ENCODE peak calls at places on chromosomes 3 and 15, in seven cellular contexts. One of them, this sample, is unnamed.

GRCh38 chr15:100310511-100310910 is 31.3 kb downstream of the ADAMTS17 start:
- DNase-seq in neuronal stem cell: no peak
- DNase-seq in H1: no peak
- DNase-seq in lower lobe of right lung: no peak
- DNase-seq in upper lobe of right lung: no peak
- DNase-seq in pancreas: no peak
- DNase-seq in bronchial epithelial cell: peak
- DNase-seq in this sample: no peak

GRCh38 chr3:16908878-16909277 is 24.1 kb downstream of the PLCL2 start:
- DNase-seq in neuronal stem cell: no peak
- DNase-seq in H1: no peak
- DNase-seq in lower lobe of right lung: no peak
- DNase-seq in upper lobe of right lung: no peak
- DNase-seq in pancreas: no peak
- DNase-seq in bronchial epithelial cell: no peak
- DNase-seq in this sample: no peak

GRCh38 chr3:197750396-197750831 is 731 bp downstream of the FYTTD1 start:
- DNase-seq in neuronal stem cell: peak
- DNase-seq in H1: no peak
- DNase-seq in lower lobe of right lung: peak
- DNase-seq in upper lobe of right lung: peak
- DNase-seq in pancreas: peak
- DNase-seq in bronchial epithelial cell: peak
- DNase-seq in this sample: peak

GRCh38 chr3:144590854-144591253 is 619.2 kb downstream of the DIPK2A start:
- DNase-seq in neuronal stem cell: no peak
- DNase-seq in H1: peak
- DNase-seq in lower lobe of right lung: no peak
- DNase-seq in upper lobe of right lung: no peak
- DNase-seq in pancreas: no peak
- DNase-seq in bronchial epithelial cell: peak
- DNase-seq in this sample: no peak

GRCh38 chr3:11457126-11457525 is 184.9 kb downstream of the ATG7 start:
- DNase-seq in neuronal stem cell: no peak
- DNase-seq in H1: no peak
- DNase-seq in lower lobe of right lung: no peak
- DNase-seq in upper lobe of right lung: no peak
- DNase-seq in pancreas: no peak
- DNase-seq in bronchial epithelial cell: no peak
- DNase-seq in this sample: no peak

GRCh38 chr3:40079203-40079844 is 230.2 kb upstream of the EIF1B start:
- DNase-seq in neuronal stem cell: no peak
- DNase-seq in H1: no peak
- DNase-seq in lower lobe of right lung: no peak
- DNase-seq in upper lobe of right lung: no peak
- DNase-seq in pancreas: no peak
- DNase-seq in bronchial epithelial cell: peak
- DNase-seq in this sample: no peak

GRCh38 chr3:184568918-184569829 is 7.6 kb downstream of the EPHB3 start:
- DNase-seq in neuronal stem cell: no peak
- DNase-seq in H1: no peak
- DNase-seq in lower lobe of right lung: peak
- DNase-seq in upper lobe of right lung: peak
- DNase-seq in pancreas: peak
- DNase-seq in bronchial epithelial cell: peak
- DNase-seq in this sample: no peak

GRCh38 chr15:69573815-69574472 is 121.3 kb downstream of the RPLP1 start:
- DNase-seq in neuronal stem cell: no peak
- DNase-seq in H1: no peak
- DNase-seq in lower lobe of right lung: no peak
- DNase-seq in upper lobe of right lung: no peak
- DNase-seq in pancreas: no peak
- DNase-seq in bronchial epithelial cell: peak
- DNase-seq in this sample: no peak

GRCh38 chr15:50881121-50882048 is 27.1 kb upstream of the AP4E1 start:
- DNase-seq in neuronal stem cell: no peak
- DNase-seq in H1: no peak
- DNase-seq in lower lobe of right lung: peak
- DNase-seq in upper lobe of right lung: no peak
- DNase-seq in pancreas: no peak
- DNase-seq in bronchial epithelial cell: peak
- DNase-seq in this sample: no peak

GRCh38 chr3:195154793-195155535 is 116.0 kb downstream of the XXYLT1 start:
- DNase-seq in neuronal stem cell: no peak
- DNase-seq in H1: no peak
- DNase-seq in lower lobe of right lung: peak
- DNase-seq in upper lobe of right lung: peak
- DNase-seq in pancreas: peak
- DNase-seq in bronchial epithelial cell: peak
- DNase-seq in this sample: no peak

GRCh38 chr15:80173022-80173759 is 20.4 kb downstream of the FAH start:
- DNase-seq in neuronal stem cell: peak
- DNase-seq in H1: peak
- DNase-seq in lower lobe of right lung: peak
- DNase-seq in upper lobe of right lung: peak
- DNase-seq in pancreas: peak
- DNase-seq in bronchial epithelial cell: peak
- DNase-seq in this sample: peak

GRCh38 chr15:39230205-39230916 is 350.5 kb upstream of the THBS1 start:
- DNase-seq in neuronal stem cell: no peak
- DNase-seq in H1: no peak
- DNase-seq in lower lobe of right lung: no peak
- DNase-seq in upper lobe of right lung: no peak
- DNase-seq in pancreas: no peak
- DNase-seq in bronchial epithelial cell: no peak
- DNase-seq in this sample: no peak

GRCh38 chr3:150179330-150179729 is 208.6 kb upstream of the PFN2 start:
- DNase-seq in neuronal stem cell: no peak
- DNase-seq in H1: no peak
- DNase-seq in lower lobe of right lung: no peak
- DNase-seq in upper lobe of right lung: no peak
- DNase-seq in pancreas: no peak
- DNase-seq in bronchial epithelial cell: no peak
- DNase-seq in this sample: no peak

GRCh38 chr3:150180349-150180748 is 209.7 kb upstream of the PFN2 start:
- DNase-seq in neuronal stem cell: no peak
- DNase-seq in H1: no peak
- DNase-seq in lower lobe of right lung: no peak
- DNase-seq in upper lobe of right lung: no peak
- DNase-seq in pancreas: peak
- DNase-seq in bronchial epithelial cell: no peak
- DNase-seq in this sample: no peak

GRCh38 chr3:150183619-150184425 is 213.1 kb upstream of the PFN2 start:
- DNase-seq in neuronal stem cell: peak
- DNase-seq in H1: peak
- DNase-seq in lower lobe of right lung: peak
- DNase-seq in upper lobe of right lung: peak
- DNase-seq in pancreas: peak
- DNase-seq in bronchial epithelial cell: peak
- DNase-seq in this sample: peak

GRCh38 chr3:150184426-150185071 is 213.9 kb upstream of the PFN2 start:
- DNase-seq in neuronal stem cell: no peak
- DNase-seq in H1: no peak
- DNase-seq in lower lobe of right lung: no peak
- DNase-seq in upper lobe of right lung: no peak
- DNase-seq in pancreas: no peak
- DNase-seq in bronchial epithelial cell: peak
- DNase-seq in this sample: no peak
- H3K4me3 ChIP-seq in neuronal stem cell: peak
- H3K4me3 ChIP-seq in H1: no peak
- H3K4me3 ChIP-seq in lower lobe of right lung: peak
- H3K4me3 ChIP-seq in upper lobe of right lung: peak
- H3K4me3 ChIP-seq in pancreas: peak
- H3K4me3 ChIP-seq in bronchial epithelial cell: peak
- H3K4me3 ChIP-seq in this sample: no peak

GRCh38 chr15:72154316-72154715 is 36.1 kb downstream of the SENP8 start:
- DNase-seq in neuronal stem cell: no peak
- DNase-seq in H1: no peak
- DNase-seq in lower lobe of right lung: no peak
- DNase-seq in upper lobe of right lung: no peak
- DNase-seq in pancreas: no peak
- DNase-seq in bronchial epithelial cell: no peak
- DNase-seq in this sample: no peak

GRCh38 chr15:72153269-72153668 is 35.1 kb downstream of the SENP8 start:
- DNase-seq in neuronal stem cell: no peak
- DNase-seq in H1: no peak
- DNase-seq in lower lobe of right lung: no peak
- DNase-seq in upper lobe of right lung: no peak
- DNase-seq in pancreas: no peak
- DNase-seq in bronchial epithelial cell: no peak
- DNase-seq in this sample: no peak

GRCh38 chr15:72155021-72155621 is 36.9 kb downstream of the SENP8 start:
- DNase-seq in neuronal stem cell: no peak
- DNase-seq in H1: no peak
- DNase-seq in lower lobe of right lung: peak
- DNase-seq in upper lobe of right lung: peak
- DNase-seq in pancreas: peak
- DNase-seq in bronchial epithelial cell: peak
- DNase-seq in this sample: no peak

GRCh38 chr15:72156928-72157327 is 38.7 kb downstream of the SENP8 start:
- DNase-seq in neuronal stem cell: no peak
- DNase-seq in H1: no peak
- DNase-seq in lower lobe of right lung: no peak
- DNase-seq in upper lobe of right lung: no peak
- DNase-seq in pancreas: no peak
- DNase-seq in bronchial epithelial cell: no peak
- DNase-seq in this sample: no peak

GRCh38 chr15:72155635-72156616 is 37.7 kb downstream of the SENP8 start:
- DNase-seq in neuronal stem cell: peak
- DNase-seq in H1: peak
- DNase-seq in lower lobe of right lung: peak
- DNase-seq in upper lobe of right lung: peak
- DNase-seq in pancreas: peak
- DNase-seq in bronchial epithelial cell: peak
- DNase-seq in this sample: peak
- H3K4me3 ChIP-seq in neuronal stem cell: no peak
- H3K4me3 ChIP-seq in H1: no peak
- H3K4me3 ChIP-seq in lower lobe of right lung: peak
- H3K4me3 ChIP-seq in upper lobe of right lung: peak
- H3K4me3 ChIP-seq in pancreas: peak
- H3K4me3 ChIP-seq in bronchial epithelial cell: peak
- H3K4me3 ChIP-seq in this sample: no peak

DNA sequence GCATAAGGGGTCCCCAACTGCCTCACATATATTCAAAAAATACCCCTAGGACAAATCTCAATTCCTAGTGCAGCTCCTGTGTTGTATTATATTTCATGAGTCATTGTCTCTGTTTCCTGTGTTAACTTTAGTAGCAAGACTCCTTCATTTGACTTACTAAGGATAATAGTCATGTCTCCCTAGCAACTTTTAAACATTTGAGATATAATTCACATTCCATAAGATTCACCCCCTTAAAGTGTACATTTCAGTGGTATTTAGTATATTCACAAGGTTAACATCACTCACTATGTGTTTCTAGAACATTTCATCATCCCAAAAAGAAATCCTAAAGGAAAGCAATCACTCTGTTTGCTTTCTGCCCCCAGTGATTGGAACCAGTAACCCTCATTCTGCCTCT is 121.3 kb upstream of the WNT7A start:
- DNase-seq in neuronal stem cell: no peak
- DNase-seq in H1: no peak
- DNase-seq in lower lobe of right lung: no peak
- DNase-seq in upper lobe of right lung: no peak
- DNase-seq in pancreas: no peak
- DNase-seq in bronchial epithelial cell: peak
- DNase-seq in this sample: no peak
- H3K4me3 ChIP-seq in neuronal stem cell: no peak
- H3K4me3 ChIP-seq in H1: no peak
- H3K4me3 ChIP-seq in lower lobe of right lung: no peak
- H3K4me3 ChIP-seq in upper lobe of right lung: no peak
- H3K4me3 ChIP-seq in pancreas: no peak
- H3K4me3 ChIP-seq in bronchial epithelial cell: no peak
- H3K4me3 ChIP-seq in this sample: no peak

GRCh38 chr15:77818484-77819270 is 186.0 kb upstream of the LINGO1 start:
- DNase-seq in neuronal stem cell: no peak
- DNase-seq in H1: no peak
- DNase-seq in lower lobe of right lung: no peak
- DNase-seq in upper lobe of right lung: no peak
- DNase-seq in pancreas: no peak
- DNase-seq in bronchial epithelial cell: no peak
- DNase-seq in this sample: no peak

GRCh38 chr15:77821959-77822256 is 189.2 kb upstream of the LINGO1 start:
- DNase-seq in neuronal stem cell: no peak
- DNase-seq in H1: no peak
- DNase-seq in lower lobe of right lung: no peak
- DNase-seq in upper lobe of right lung: no peak
- DNase-seq in pancreas: no peak
- DNase-seq in bronchial epithelial cell: no peak
- DNase-seq in this sample: no peak

GRCh38 chr15:77821188-77821958 is 188.7 kb upstream of the LINGO1 start:
- DNase-seq in neuronal stem cell: no peak
- DNase-seq in H1: peak
- DNase-seq in lower lobe of right lung: no peak
- DNase-seq in upper lobe of right lung: no peak
- DNase-seq in pancreas: peak
- DNase-seq in bronchial epithelial cell: peak
- DNase-seq in this sample: no peak

GRCh38 chr15:77819271-77819806 is 186.6 kb upstream of the LINGO1 start:
- DNase-seq in neuronal stem cell: no peak
- DNase-seq in H1: no peak
- DNase-seq in lower lobe of right lung: no peak
- DNase-seq in upper lobe of right lung: no peak
- DNase-seq in pancreas: no peak
- DNase-seq in bronchial epithelial cell: no peak
- DNase-seq in this sample: no peak

DNA sequence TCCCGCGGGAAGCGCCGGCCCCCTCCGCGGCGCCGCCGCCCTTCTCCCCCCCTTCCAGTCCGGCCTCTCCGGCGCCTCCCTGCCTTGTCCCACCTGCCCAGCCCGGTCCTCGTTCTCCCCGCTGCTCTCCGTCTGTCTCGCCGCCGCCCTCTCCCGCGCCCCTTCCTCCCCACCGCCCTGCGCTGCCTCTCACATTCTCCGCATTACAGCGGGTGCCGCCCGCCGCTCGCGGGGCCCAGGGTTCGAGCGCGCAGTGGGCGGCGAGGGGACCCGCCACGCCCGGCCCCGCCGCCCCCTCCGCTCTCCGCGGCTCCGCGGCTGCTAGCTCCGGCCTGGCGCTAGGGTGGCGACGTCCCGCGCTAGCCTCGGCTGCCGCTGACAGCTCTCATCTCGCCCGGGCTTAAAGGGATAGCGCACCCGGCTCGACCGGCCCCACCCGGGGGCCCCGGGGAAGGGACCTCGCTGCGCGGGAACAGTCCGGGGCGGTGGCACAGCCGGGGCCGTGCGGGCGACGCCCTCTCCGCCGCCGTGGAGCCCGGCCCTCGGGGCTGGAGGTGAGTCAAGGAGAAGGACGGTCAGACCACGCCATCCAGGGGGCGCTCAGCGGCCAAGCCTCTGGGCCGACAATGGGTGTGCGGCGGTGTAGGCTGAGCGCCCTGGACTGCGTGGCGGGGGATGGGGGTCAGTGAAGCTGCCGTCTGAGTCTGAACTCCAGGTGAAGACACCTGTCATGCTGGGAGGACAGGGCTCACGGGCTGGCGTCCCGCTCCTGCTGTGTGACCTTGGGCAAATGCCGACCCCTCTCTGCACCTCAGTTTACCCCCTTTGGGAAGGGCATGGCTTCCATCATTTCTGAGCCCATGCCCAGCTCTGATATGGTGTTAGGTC is 187.4 kb upstream of the LINGO1 start:
- DNase-seq in neuronal stem cell: no peak
- DNase-seq in H1: no peak
- DNase-seq in lower lobe of right lung: no peak
- DNase-seq in upper lobe of right lung: no peak
- DNase-seq in pancreas: no peak
- DNase-seq in bronchial epithelial cell: no peak
- DNase-seq in this sample: no peak
- H3K4me3 ChIP-seq in neuronal stem cell: peak
- H3K4me3 ChIP-seq in H1: peak
- H3K4me3 ChIP-seq in lower lobe of right lung: peak
- H3K4me3 ChIP-seq in upper lobe of right lung: no peak
- H3K4me3 ChIP-seq in pancreas: peak
- H3K4me3 ChIP-seq in bronchial epithelial cell: no peak
- H3K4me3 ChIP-seq in this sample: no peak

This sample was measured in CD4-positive, alpha-beta memory T cell.